ENCODE peak calls at places on chromosomes 13 and 19, in nine cellular contexts. One of them, this sample, is unnamed. For H3K36me3, the result is how much of the 10 kb centered on the place peaks cover.

GRCh38 chr19:9641810-9642209 is 20.8 kb upstream of the ZNF561 start:
- DNase-seq in CD8-positive, alpha-beta memory T cell: no peak
- DNase-seq in aorta: no peak
- DNase-seq in heart right ventricle: no peak
- DNase-seq in neural progenitor cell: no peak
- DNase-seq in PC-3: no peak
- DNase-seq in transverse colon: no peak
- DNase-seq in IMR-90: no peak
- DNase-seq in heart left ventricle: no peak
- DNase-seq in this sample: no peak

GRCh38 chr13:111572956-111573355 is 252.5 kb downstream of the TEX29 start:
- DNase-seq in CD8-positive, alpha-beta memory T cell: no peak
- DNase-seq in aorta: peak
- DNase-seq in heart right ventricle: no peak
- DNase-seq in neural progenitor cell: no peak
- DNase-seq in PC-3: no peak
- DNase-seq in transverse colon: peak
- DNase-seq in IMR-90: no peak
- DNase-seq in heart left ventricle: peak
- DNase-seq in this sample: peak

GRCh38 chr19:40466219-40467006 is at the start of gene SPTBN4:
- DNase-seq in CD8-positive, alpha-beta memory T cell: peak
- DNase-seq in aorta: peak
- DNase-seq in heart right ventricle: peak
- DNase-seq in neural progenitor cell: peak
- DNase-seq in PC-3: no peak
- DNase-seq in transverse colon: peak
- DNase-seq in IMR-90: no peak
- DNase-seq in heart left ventricle: peak
- DNase-seq in this sample: no peak

GRCh38 chr13:87524775-87525174 is 146.4 kb upstream of the SLITRK5 start:
- DNase-seq in CD8-positive, alpha-beta memory T cell: no peak
- DNase-seq in aorta: no peak
- DNase-seq in heart right ventricle: no peak
- DNase-seq in neural progenitor cell: no peak
- DNase-seq in PC-3: no peak
- DNase-seq in transverse colon: no peak
- DNase-seq in IMR-90: no peak
- DNase-seq in heart left ventricle: no peak
- DNase-seq in this sample: no peak

GRCh38 chr19:6062274-6062673 is 48.0 kb downstream of the RFX2 start:
- DNase-seq in CD8-positive, alpha-beta memory T cell: no peak
- DNase-seq in aorta: peak
- DNase-seq in heart right ventricle: peak
- DNase-seq in neural progenitor cell: no peak
- DNase-seq in PC-3: no peak
- DNase-seq in transverse colon: peak
- DNase-seq in IMR-90: no peak
- DNase-seq in heart left ventricle: peak
- DNase-seq in this sample: peak

GRCh38 chr13:110712081-110712848 is 1.2 kb upstream of the ING1 start:
- DNase-seq in CD8-positive, alpha-beta memory T cell: peak
- DNase-seq in aorta: peak
- DNase-seq in heart right ventricle: peak
- DNase-seq in neural progenitor cell: peak
- DNase-seq in PC-3: peak
- DNase-seq in transverse colon: peak
- DNase-seq in IMR-90: peak
- DNase-seq in heart left ventricle: peak
- DNase-seq in this sample: peak

GRCh38 chr19:31821346-31821745 is 472.1 kb upstream of the TSHZ3 start:
- DNase-seq in CD8-positive, alpha-beta memory T cell: no peak
- DNase-seq in aorta: no peak
- DNase-seq in heart right ventricle: no peak
- DNase-seq in neural progenitor cell: no peak
- DNase-seq in PC-3: no peak
- DNase-seq in transverse colon: no peak
- DNase-seq in IMR-90: no peak
- DNase-seq in heart left ventricle: no peak
- DNase-seq in this sample: no peak

GRCh38 chr19:49264258-49264657 is 60.7 kb downstream of the SLC6A16 start:
- DNase-seq in CD8-positive, alpha-beta memory T cell: no peak
- DNase-seq in aorta: no peak
- DNase-seq in heart right ventricle: no peak
- DNase-seq in neural progenitor cell: no peak
- DNase-seq in PC-3: peak
- DNase-seq in transverse colon: no peak
- DNase-seq in IMR-90: no peak
- DNase-seq in heart left ventricle: no peak
- DNase-seq in this sample: no peak

GRCh38 chr13:98730441-98730840 is 22.0 kb downstream of the SLC15A1 start:
- DNase-seq in CD8-positive, alpha-beta memory T cell: no peak
- DNase-seq in aorta: no peak
- DNase-seq in heart right ventricle: no peak
- DNase-seq in neural progenitor cell: no peak
- DNase-seq in PC-3: no peak
- DNase-seq in transverse colon: no peak
- DNase-seq in IMR-90: no peak
- DNase-seq in heart left ventricle: no peak
- DNase-seq in this sample: no peak

GRCh38 chr19:13100031-13100588 is 2.5 kb downstream of the LYL1 start:
- DNase-seq in CD8-positive, alpha-beta memory T cell: peak
- DNase-seq in aorta: no peak
- DNase-seq in heart right ventricle: no peak
- DNase-seq in neural progenitor cell: no peak
- DNase-seq in PC-3: no peak
- DNase-seq in transverse colon: no peak
- DNase-seq in IMR-90: no peak
- DNase-seq in heart left ventricle: peak
- DNase-seq in this sample: no peak
- H3K27ac ChIP-seq in CD8-positive, alpha-beta memory T cell: peak
- H3K27ac ChIP-seq in aorta: no peak
- H3K27ac ChIP-seq in heart right ventricle: peak
- H3K27ac ChIP-seq in neural progenitor cell: no peak
- H3K27ac ChIP-seq in PC-3: no peak
- H3K27ac ChIP-seq in transverse colon: peak
- H3K27ac ChIP-seq in IMR-90: no peak
- H3K27ac ChIP-seq in heart left ventricle: peak
- H3K27ac ChIP-seq in this sample: peak

GRCh38 chr19:15401397-15401710 is 17.4 kb downstream of the AKAP8L start:
- DNase-seq in CD8-positive, alpha-beta memory T cell: no peak
- DNase-seq in aorta: no peak
- DNase-seq in heart right ventricle: no peak
- DNase-seq in neural progenitor cell: no peak
- DNase-seq in PC-3: no peak
- DNase-seq in transverse colon: no peak
- DNase-seq in IMR-90: no peak
- DNase-seq in heart left ventricle: no peak
- DNase-seq in this sample: no peak

GRCh38 chr19:15403151-15403531 is 15.6 kb downstream of the AKAP8L start:
- DNase-seq in CD8-positive, alpha-beta memory T cell: no peak
- DNase-seq in aorta: no peak
- DNase-seq in heart right ventricle: no peak
- DNase-seq in neural progenitor cell: no peak
- DNase-seq in PC-3: no peak
- DNase-seq in transverse colon: no peak
- DNase-seq in IMR-90: no peak
- DNase-seq in heart left ventricle: no peak
- DNase-seq in this sample: no peak

GRCh38 chr19:15404097-15404779 is 14.6 kb downstream of the AKAP8L start:
- DNase-seq in CD8-positive, alpha-beta memory T cell: no peak
- DNase-seq in aorta: no peak
- DNase-seq in heart right ventricle: no peak
- DNase-seq in neural progenitor cell: no peak
- DNase-seq in PC-3: no peak
- DNase-seq in transverse colon: no peak
- DNase-seq in IMR-90: no peak
- DNase-seq in heart left ventricle: no peak
- DNase-seq in this sample: no peak

GRCh38 chr19:15402411-15403150 is 16.2 kb downstream of the AKAP8L start:
- DNase-seq in CD8-positive, alpha-beta memory T cell: no peak
- DNase-seq in aorta: no peak
- DNase-seq in heart right ventricle: peak
- DNase-seq in neural progenitor cell: no peak
- DNase-seq in PC-3: no peak
- DNase-seq in transverse colon: no peak
- DNase-seq in IMR-90: no peak
- DNase-seq in heart left ventricle: peak
- DNase-seq in this sample: no peak

GRCh38 chr19:15404780-15405211 is 14.0 kb downstream of the AKAP8L start:
- DNase-seq in CD8-positive, alpha-beta memory T cell: no peak
- DNase-seq in aorta: no peak
- DNase-seq in heart right ventricle: no peak
- DNase-seq in neural progenitor cell: no peak
- DNase-seq in PC-3: no peak
- DNase-seq in transverse colon: no peak
- DNase-seq in IMR-90: no peak
- DNase-seq in heart left ventricle: no peak
- DNase-seq in this sample: no peak
- H3K36me3 ChIP-seq in CD8-positive, alpha-beta memory T cell: under half
- H3K36me3 ChIP-seq in aorta: under half
- H3K36me3 ChIP-seq in heart right ventricle: half or more
- H3K36me3 ChIP-seq in neural progenitor cell: under half
- H3K36me3 ChIP-seq in PC-3: under half
- H3K36me3 ChIP-seq in transverse colon: under half
- H3K36me3 ChIP-seq in IMR-90: half or more
- H3K36me3 ChIP-seq in heart left ventricle: under half
- H3K36me3 ChIP-seq in this sample: under half

GRCh38 chr13:33817513-33817842 is 471 bp upstream of the RFC3 start:
- DNase-seq in CD8-positive, alpha-beta memory T cell: no peak
- DNase-seq in aorta: no peak
- DNase-seq in heart right ventricle: no peak
- DNase-seq in neural progenitor cell: no peak
- DNase-seq in PC-3: no peak
- DNase-seq in transverse colon: no peak
- DNase-seq in IMR-90: peak
- DNase-seq in heart left ventricle: no peak
- DNase-seq in this sample: no peak
- H3K27ac ChIP-seq in CD8-positive, alpha-beta memory T cell: peak
- H3K27ac ChIP-seq in aorta: no peak
- H3K27ac ChIP-seq in heart right ventricle: peak
- H3K27ac ChIP-seq in neural progenitor cell: no peak
- H3K27ac ChIP-seq in PC-3: peak
- H3K27ac ChIP-seq in transverse colon: peak
- H3K27ac ChIP-seq in IMR-90: peak
- H3K27ac ChIP-seq in heart left ventricle: peak
- H3K27ac ChIP-seq in this sample: no peak

GRCh38 chr19:18157465-18158063 is 4.6 kb downstream of the PIK3R2 start:
- DNase-seq in CD8-positive, alpha-beta memory T cell: no peak
- DNase-seq in aorta: no peak
- DNase-seq in heart right ventricle: no peak
- DNase-seq in neural progenitor cell: peak
- DNase-seq in PC-3: no peak
- DNase-seq in transverse colon: no peak
- DNase-seq in IMR-90: no peak
- DNase-seq in heart left ventricle: no peak
- DNase-seq in this sample: no peak
- H3K36me3 ChIP-seq in CD8-positive, alpha-beta memory T cell: under half
- H3K36me3 ChIP-seq in aorta: under half
- H3K36me3 ChIP-seq in heart right ventricle: under half
- H3K36me3 ChIP-seq in neural progenitor cell: under half
- H3K36me3 ChIP-seq in PC-3: under half
- H3K36me3 ChIP-seq in transverse colon: under half
- H3K36me3 ChIP-seq in IMR-90: under half
- H3K36me3 ChIP-seq in heart left ventricle: under half
- H3K36me3 ChIP-seq in this sample: under half